ENCODE peak calls at places on chromosomes 4 and X, in seven cellular contexts. P is AG09319, G is OCI-LY7, M is caudate nucleus, J is AG20443, A is T-helper 2 cell, N is astrocyte of the hippocampus. F is an unnamed sample.

GRCh38 chr4:183417356-183417755 is 27.1 kb upstream of the CDKN2AIP start:
- DNase-seq in P (no peak), G (no peak), M (no peak), J (peak), A (no peak), N (no peak), F (no peak)

GRCh38 chr4:70632028-70632427 is 3.5 kb downstream of the ENAM start:
- DNase-seq in P (no peak), G (no peak), M (no peak), J (no peak), A (no peak), N (peak), F (no peak)

GRCh38 chr4:67725132-67725531 is 24.2 kb upstream of the UBA6 start:
- DNase-seq in P (no peak), G (no peak), M (no peak), J (peak), A (no peak), N (no peak), F (no peak)

GRCh38 chrX:18674417-18674787 is 2.5 kb upstream of the RS1 start:
- DNase-seq in P (no peak), G (no peak), M (no peak), J (peak), A (no peak), N (peak), F (no peak)

GRCh38 chrX:153520286-153520917 is 3.0 kb downstream of the ATP2B3 start:
- DNase-seq in P (no peak), G (no peak), M (no peak), J (no peak), A (no peak), N (no peak), F (no peak)

GRCh38 chr4:88528861-88529260 is 5.3 kb upstream of the PYURF start:
- DNase-seq in P (no peak), G (no peak), M (no peak), J (no peak), A (no peak), N (no peak), F (no peak)

GRCh38 chr4:71765349-71765748 is 18.5 kb downstream of the GC start:
- DNase-seq in P (no peak), G (no peak), M (no peak), J (peak), A (no peak), N (peak), F (no peak)

GRCh38 chrX:22730542-22730941 is 269.2 kb upstream of the DDX53 start:
- DNase-seq in P (no peak), G (no peak), M (no peak), J (no peak), A (no peak), N (no peak), F (no peak)

GRCh38 chr4:77437079-77437478 is 168.5 kb upstream of the CXCL13 start:
- DNase-seq in P (no peak), G (no peak), M (no peak), J (no peak), A (no peak), N (no peak), F (no peak)

GRCh38 chrX:84724576-84724975 is 222.3 kb upstream of the HDX start:
- DNase-seq in P (no peak), G (no peak), M (no peak), J (no peak), A (no peak), N (no peak), F (no peak)

GRCh38 chrX:16946971-16947562 is 609 bp downstream of the REPS2 start:
- DNase-seq in P (no peak), G (peak), M (no peak), J (peak), A (no peak), N (peak), F (no peak)

GRCh38 chr4:154364012-154364863 is 127.4 kb downstream of the DCHS2 start:
- DNase-seq in P (no peak), G (no peak), M (no peak), J (no peak), A (no peak), N (peak), F (no peak)

GRCh38 chrX:2385224-2385623 is 115.6 kb downstream of the DHRSX start:
- DNase-seq in P (no peak), G (no peak), M (no peak), J (peak), A (no peak), N (peak), F (no peak)

GRCh38 chr4:121707344-121707743 is 10.6 kb upstream of the ANXA5 start:
- DNase-seq in P (no peak), G (no peak), M (no peak), J (no peak), A (no peak), N (no peak), F (no peak)

GRCh38 chr4:1351854-1352633 is 5.0 kb downstream of the UVSSA start:
- DNase-seq in P (peak), G (peak), M (peak), J (peak), A (peak), N (peak), F (peak)